ENCODE peak calls at places on chromosomes 5 and 9, in ten cellular contexts. One of them, this sample, is unnamed.

GRCh38 chr5:42982107-42982622 is 58.0 kb downstream of the ANXA2R start:
- DNase-seq in AG04450: no peak
- DNase-seq in T-helper 17 cell: no peak
- DNase-seq in AG09309: no peak
- DNase-seq in ovary: no peak
- DNase-seq in A172: no peak
- DNase-seq in aorta: no peak
- DNase-seq in tibial artery: no peak
- DNase-seq in stimulated activated CD4-positive, alpha-beta T cell treated with anti-CD3 and anti-CD28 coated beads, Interleukin-1b, Interleukin-23, amount 100 ng/mL, for 24 hours: no peak
- DNase-seq in T47D: no peak
- DNase-seq in this sample: peak; percentile 53

GRCh38 chr5:89301572-89302025 is 418.6 kb upstream of the MEF2C start:
- DNase-seq in AG04450: no peak
- DNase-seq in T-helper 17 cell: no peak
- DNase-seq in AG09309: no peak
- DNase-seq in ovary: no peak
- DNase-seq in A172: no peak
- DNase-seq in aorta: no peak
- DNase-seq in tibial artery: no peak
- DNase-seq in stimulated activated CD4-positive, alpha-beta T cell treated with anti-CD3 and anti-CD28 coated beads, Interleukin-1b, Interleukin-23, amount 100 ng/mL, for 24 hours: no peak
- DNase-seq in T47D: no peak
- DNase-seq in this sample: no peak

GRCh38 chr5:173884402-173885053 is 3.6 kb upstream of the CPEB4 start:
- DNase-seq in AG04450: no peak
- DNase-seq in T-helper 17 cell: peak; percentile 31
- DNase-seq in AG09309: no peak
- DNase-seq in ovary: no peak
- DNase-seq in A172: no peak
- DNase-seq in aorta: no peak
- DNase-seq in tibial artery: no peak
- DNase-seq in stimulated activated CD4-positive, alpha-beta T cell treated with anti-CD3 and anti-CD28 coated beads, Interleukin-1b, Interleukin-23, amount 100 ng/mL, for 24 hours: no peak
- DNase-seq in T47D: no peak
- DNase-seq in this sample: no peak

GRCh38 chr5:177111720-177112394 is 21.7 kb upstream of the NSD1 start:
- DNase-seq in AG04450: no peak
- DNase-seq in T-helper 17 cell: peak; percentile 48
- DNase-seq in AG09309: no peak
- DNase-seq in ovary: peak; percentile 69
- DNase-seq in A172: peak; percentile 49
- DNase-seq in aorta: peak; percentile 87
- DNase-seq in tibial artery: no peak
- DNase-seq in stimulated activated CD4-positive, alpha-beta T cell treated with anti-CD3 and anti-CD28 coated beads, Interleukin-1b, Interleukin-23, amount 100 ng/mL, for 24 hours: no peak
- DNase-seq in T47D: peak; percentile 51
- DNase-seq in this sample: peak; percentile 68

GRCh38 chr5:65100846-65101678 is 332.3 kb downstream of the CWC27 start:
- DNase-seq in AG04450: peak; percentile 72
- DNase-seq in T-helper 17 cell: no peak
- DNase-seq in AG09309: peak; percentile 64
- DNase-seq in ovary: peak; percentile 75
- DNase-seq in A172: peak; percentile 77
- DNase-seq in aorta: peak; percentile 85
- DNase-seq in tibial artery: peak; percentile 79
- DNase-seq in stimulated activated CD4-positive, alpha-beta T cell treated with anti-CD3 and anti-CD28 coated beads, Interleukin-1b, Interleukin-23, amount 100 ng/mL, for 24 hours: no peak
- DNase-seq in T47D: peak; percentile 76
- DNase-seq in this sample: peak; percentile 77

GRCh38 chr9:34983209-34983608 is 6.3 kb upstream of the DNAJB5 start:
- DNase-seq in AG04450: no peak
- DNase-seq in T-helper 17 cell: no peak
- DNase-seq in AG09309: no peak
- DNase-seq in ovary: no peak
- DNase-seq in A172: no peak
- DNase-seq in aorta: no peak
- DNase-seq in tibial artery: peak; percentile 40
- DNase-seq in stimulated activated CD4-positive, alpha-beta T cell treated with anti-CD3 and anti-CD28 coated beads, Interleukin-1b, Interleukin-23, amount 100 ng/mL, for 24 hours: no peak
- DNase-seq in T47D: no peak
- DNase-seq in this sample: no peak

GRCh38 chr9:121707477-121708424 is 56.3 kb downstream of the DAB2IP start:
- DNase-seq in AG04450: no peak
- DNase-seq in T-helper 17 cell: no peak
- DNase-seq in AG09309: no peak
- DNase-seq in ovary: no peak
- DNase-seq in A172: no peak
- DNase-seq in aorta: no peak
- DNase-seq in tibial artery: no peak
- DNase-seq in stimulated activated CD4-positive, alpha-beta T cell treated with anti-CD3 and anti-CD28 coated beads, Interleukin-1b, Interleukin-23, amount 100 ng/mL, for 24 hours: no peak
- DNase-seq in T47D: no peak
- DNase-seq in this sample: no peak

GRCh38 chr5:115349001-115349817 is 52.8 kb upstream of the CCDC112 start:
- DNase-seq in AG04450: peak; percentile 54
- DNase-seq in T-helper 17 cell: no peak
- DNase-seq in AG09309: peak; percentile 64
- DNase-seq in ovary: no peak
- DNase-seq in A172: peak; percentile 86
- DNase-seq in aorta: no peak
- DNase-seq in tibial artery: no peak
- DNase-seq in stimulated activated CD4-positive, alpha-beta T cell treated with anti-CD3 and anti-CD28 coated beads, Interleukin-1b, Interleukin-23, amount 100 ng/mL, for 24 hours: no peak
- DNase-seq in T47D: peak; percentile 27
- DNase-seq in this sample: peak; percentile 5

GRCh38 chr5:95317085-95317484 is 32.2 kb upstream of the MCTP1 start:
- DNase-seq in AG04450: no peak
- DNase-seq in T-helper 17 cell: no peak
- DNase-seq in AG09309: no peak
- DNase-seq in ovary: no peak
- DNase-seq in A172: no peak
- DNase-seq in aorta: no peak
- DNase-seq in tibial artery: no peak
- DNase-seq in stimulated activated CD4-positive, alpha-beta T cell treated with anti-CD3 and anti-CD28 coated beads, Interleukin-1b, Interleukin-23, amount 100 ng/mL, for 24 hours: no peak
- DNase-seq in T47D: no peak
- DNase-seq in this sample: no peak

GRCh38 chr5:170076211-170076610 is 29.5 kb upstream of the FOXI1 start:
- DNase-seq in AG04450: no peak
- DNase-seq in T-helper 17 cell: no peak
- DNase-seq in AG09309: no peak
- DNase-seq in ovary: no peak
- DNase-seq in A172: peak; percentile 7
- DNase-seq in aorta: no peak
- DNase-seq in tibial artery: no peak
- DNase-seq in stimulated activated CD4-positive, alpha-beta T cell treated with anti-CD3 and anti-CD28 coated beads, Interleukin-1b, Interleukin-23, amount 100 ng/mL, for 24 hours: no peak
- DNase-seq in T47D: no peak
- DNase-seq in this sample: no peak

GRCh38 chr5:132478498-132478855 is 12.1 kb downstream of the IRF1 start:
- DNase-seq in AG04450: no peak
- DNase-seq in T-helper 17 cell: no peak
- DNase-seq in AG09309: no peak
- DNase-seq in ovary: no peak
- DNase-seq in A172: no peak
- DNase-seq in aorta: no peak
- DNase-seq in tibial artery: no peak
- DNase-seq in stimulated activated CD4-positive, alpha-beta T cell treated with anti-CD3 and anti-CD28 coated beads, Interleukin-1b, Interleukin-23, amount 100 ng/mL, for 24 hours: no peak
- DNase-seq in T47D: no peak
- DNase-seq in this sample: no peak

GRCh38 chr9:27371382-27371781 is 74.4 kb upstream of the EQTN start:
- DNase-seq in AG04450: no peak
- DNase-seq in T-helper 17 cell: no peak
- DNase-seq in AG09309: no peak
- DNase-seq in ovary: no peak
- DNase-seq in A172: peak; percentile 3
- DNase-seq in aorta: no peak
- DNase-seq in tibial artery: no peak
- DNase-seq in stimulated activated CD4-positive, alpha-beta T cell treated with anti-CD3 and anti-CD28 coated beads, Interleukin-1b, Interleukin-23, amount 100 ng/mL, for 24 hours: no peak
- DNase-seq in T47D: peak; percentile 18
- DNase-seq in this sample: no peak

GRCh38 chr5:163943546-163943945 is 438.1 kb downstream of the MAT2B start:
- DNase-seq in AG04450: no peak
- DNase-seq in T-helper 17 cell: no peak
- DNase-seq in AG09309: no peak
- DNase-seq in ovary: no peak
- DNase-seq in A172: no peak
- DNase-seq in aorta: no peak
- DNase-seq in tibial artery: no peak
- DNase-seq in stimulated activated CD4-positive, alpha-beta T cell treated with anti-CD3 and anti-CD28 coated beads, Interleukin-1b, Interleukin-23, amount 100 ng/mL, for 24 hours: no peak
- DNase-seq in T47D: no peak
- DNase-seq in this sample: no peak

GRCh38 chr9:38718148-38718547 is 1.8 kb downstream of the FAM240B start:
- DNase-seq in AG04450: no peak
- DNase-seq in T-helper 17 cell: no peak
- DNase-seq in AG09309: no peak
- DNase-seq in ovary: no peak
- DNase-seq in A172: no peak
- DNase-seq in aorta: no peak
- DNase-seq in tibial artery: no peak
- DNase-seq in stimulated activated CD4-positive, alpha-beta T cell treated with anti-CD3 and anti-CD28 coated beads, Interleukin-1b, Interleukin-23, amount 100 ng/mL, for 24 hours: no peak
- DNase-seq in T47D: no peak
- DNase-seq in this sample: no peak

GRCh38 chr5:1291611-1292080 is 3.2 kb downstream of the TERT start:
- DNase-seq in AG04450: no peak
- DNase-seq in T-helper 17 cell: no peak
- DNase-seq in AG09309: no peak
- DNase-seq in ovary: no peak
- DNase-seq in A172: no peak
- DNase-seq in aorta: no peak
- DNase-seq in tibial artery: no peak
- DNase-seq in stimulated activated CD4-positive, alpha-beta T cell treated with anti-CD3 and anti-CD28 coated beads, Interleukin-1b, Interleukin-23, amount 100 ng/mL, for 24 hours: no peak
- DNase-seq in T47D: no peak
- DNase-seq in this sample: peak; percentile 29

GRCh38 chr5:153565822-153566221 is 75.4 kb downstream of the GRIA1 start:
- DNase-seq in AG04450: no peak
- DNase-seq in T-helper 17 cell: no peak
- DNase-seq in AG09309: peak; percentile 72
- DNase-seq in ovary: no peak
- DNase-seq in A172: no peak
- DNase-seq in aorta: no peak
- DNase-seq in tibial artery: no peak
- DNase-seq in stimulated activated CD4-positive, alpha-beta T cell treated with anti-CD3 and anti-CD28 coated beads, Interleukin-1b, Interleukin-23, amount 100 ng/mL, for 24 hours: no peak
- DNase-seq in T47D: no peak
- DNase-seq in this sample: no peak

GRCh38 chr9:13513262-13513661 is 233.8 kb upstream of the MPDZ start:
- DNase-seq in AG04450: no peak
- DNase-seq in T-helper 17 cell: no peak
- DNase-seq in AG09309: no peak
- DNase-seq in ovary: no peak
- DNase-seq in A172: no peak
- DNase-seq in aorta: no peak
- DNase-seq in tibial artery: no peak
- DNase-seq in stimulated activated CD4-positive, alpha-beta T cell treated with anti-CD3 and anti-CD28 coated beads, Interleukin-1b, Interleukin-23, amount 100 ng/mL, for 24 hours: no peak
- DNase-seq in T47D: no peak
- DNase-seq in this sample: no peak

GRCh38 chr5:90022002-90022710 is 387.4 kb downstream of the CETN3 start:
- DNase-seq in AG04450: no peak
- DNase-seq in T-helper 17 cell: no peak
- DNase-seq in AG09309: no peak
- DNase-seq in ovary: no peak
- DNase-seq in A172: no peak
- DNase-seq in aorta: no peak
- DNase-seq in tibial artery: no peak
- DNase-seq in stimulated activated CD4-positive, alpha-beta T cell treated with anti-CD3 and anti-CD28 coated beads, Interleukin-1b, Interleukin-23, amount 100 ng/mL, for 24 hours: no peak
- DNase-seq in T47D: no peak
- DNase-seq in this sample: no peak

GRCh38 chr5:149157330-149157729 is 16.0 kb downstream of the ABLIM3 start:
- DNase-seq in AG04450: no peak
- DNase-seq in T-helper 17 cell: no peak
- DNase-seq in AG09309: no peak
- DNase-seq in ovary: no peak
- DNase-seq in A172: no peak
- DNase-seq in aorta: no peak
- DNase-seq in tibial artery: no peak
- DNase-seq in stimulated activated CD4-positive, alpha-beta T cell treated with anti-CD3 and anti-CD28 coated beads, Interleukin-1b, Interleukin-23, amount 100 ng/mL, for 24 hours: no peak
- DNase-seq in T47D: no peak
- DNase-seq in this sample: no peak

GRCh38 chr9:68710082-68710481 is 5.0 kb downstream of the PIP5K1B start:
- DNase-seq in AG04450: no peak
- DNase-seq in T-helper 17 cell: no peak
- DNase-seq in AG09309: no peak
- DNase-seq in ovary: no peak
- DNase-seq in A172: no peak
- DNase-seq in aorta: no peak
- DNase-seq in tibial artery: no peak
- DNase-seq in stimulated activated CD4-positive, alpha-beta T cell treated with anti-CD3 and anti-CD28 coated beads, Interleukin-1b, Interleukin-23, amount 100 ng/mL, for 24 hours: no peak
- DNase-seq in T47D: no peak
- DNase-seq in this sample: no peak

GRCh38 chr5:84603557-84604185 is 219.0 kb upstream of the EDIL3 start:
- DNase-seq in AG04450: peak; percentile 74
- DNase-seq in T-helper 17 cell: no peak
- DNase-seq in AG09309: peak; percentile 51
- DNase-seq in ovary: no peak
- DNase-seq in A172: peak; percentile 40
- DNase-seq in aorta: no peak
- DNase-seq in tibial artery: no peak
- DNase-seq in stimulated activated CD4-positive, alpha-beta T cell treated with anti-CD3 and anti-CD28 coated beads, Interleukin-1b, Interleukin-23, amount 100 ng/mL, for 24 hours: no peak
- DNase-seq in T47D: no peak
- DNase-seq in this sample: no peak

GRCh38 chr5:36177715-36178556 is 26.0 kb downstream of the SKP2 start:
- DNase-seq in AG04450: peak; percentile 15
- DNase-seq in T-helper 17 cell: no peak
- DNase-seq in AG09309: no peak
- DNase-seq in ovary: no peak
- DNase-seq in A172: peak; percentile 53
- DNase-seq in aorta: no peak
- DNase-seq in tibial artery: no peak
- DNase-seq in stimulated activated CD4-positive, alpha-beta T cell treated with anti-CD3 and anti-CD28 coated beads, Interleukin-1b, Interleukin-23, amount 100 ng/mL, for 24 hours: no peak
- DNase-seq in T47D: peak; percentile 61
- DNase-seq in this sample: peak; percentile 13

GRCh38 chr9:24009322-24009721 is 183.3 kb upstream of the ELAVL2 start:
- DNase-seq in AG04450: no peak
- DNase-seq in T-helper 17 cell: no peak
- DNase-seq in AG09309: no peak
- DNase-seq in ovary: no peak
- DNase-seq in A172: no peak
- DNase-seq in aorta: no peak
- DNase-seq in tibial artery: no peak
- DNase-seq in stimulated activated CD4-positive, alpha-beta T cell treated with anti-CD3 and anti-CD28 coated beads, Interleukin-1b, Interleukin-23, amount 100 ng/mL, for 24 hours: no peak
- DNase-seq in T47D: no peak
- DNase-seq in this sample: no peak

GRCh38 chr5:53479656-53480473 is 564 bp upstream of the FST start:
- DNase-seq in AG04450: no peak
- DNase-seq in T-helper 17 cell: no peak
- DNase-seq in AG09309: no peak
- DNase-seq in ovary: peak; percentile 54
- DNase-seq in A172: peak; percentile 18
- DNase-seq in aorta: peak; percentile 86
- DNase-seq in tibial artery: peak; percentile 80
- DNase-seq in stimulated activated CD4-positive, alpha-beta T cell treated with anti-CD3 and anti-CD28 coated beads, Interleukin-1b, Interleukin-23, amount 100 ng/mL, for 24 hours: no peak
- DNase-seq in T47D: peak; percentile 37
- DNase-seq in this sample: peak; percentile 77

GRCh38 chr9:101093620-101094019 is 65.1 kb downstream of the PLPPR1 start:
- DNase-seq in AG04450: no peak
- DNase-seq in T-helper 17 cell: no peak
- DNase-seq in AG09309: no peak
- DNase-seq in ovary: no peak
- DNase-seq in A172: peak; percentile 10
- DNase-seq in aorta: no peak
- DNase-seq in tibial artery: no peak
- DNase-seq in stimulated activated CD4-positive, alpha-beta T cell treated with anti-CD3 and anti-CD28 coated beads, Interleukin-1b, Interleukin-23, amount 100 ng/mL, for 24 hours: no peak
- DNase-seq in T47D: no peak
- DNase-seq in this sample: no peak

GRCh38 chr5:1386274-1386717 is 41.4 kb upstream of the CLPTM1L start:
- DNase-seq in AG04450: no peak
- DNase-seq in T-helper 17 cell: peak; percentile 60
- DNase-seq in AG09309: no peak
- DNase-seq in ovary: peak; percentile 57
- DNase-seq in A172: no peak
- DNase-seq in aorta: peak; percentile 80
- DNase-seq in tibial artery: no peak
- DNase-seq in stimulated activated CD4-positive, alpha-beta T cell treated with anti-CD3 and anti-CD28 coated beads, Interleukin-1b, Interleukin-23, amount 100 ng/mL, for 24 hours: peak; percentile 36
- DNase-seq in T47D: peak; percentile 83
- DNase-seq in this sample: peak; percentile 72

GRCh38 chr9:91395553-91396470 is 27.8 kb downstream of the NFIL3 start:
- DNase-seq in AG04450: peak; percentile 47
- DNase-seq in T-helper 17 cell: no peak
- DNase-seq in AG09309: peak; percentile 66
- DNase-seq in ovary: no peak
- DNase-seq in A172: peak; percentile 79
- DNase-seq in aorta: no peak
- DNase-seq in tibial artery: no peak
- DNase-seq in stimulated activated CD4-positive, alpha-beta T cell treated with anti-CD3 and anti-CD28 coated beads, Interleukin-1b, Interleukin-23, amount 100 ng/mL, for 24 hours: no peak
- DNase-seq in T47D: no peak
- DNase-seq in this sample: no peak

GRCh38 chr5:40738502-40738901 is 17.3 kb downstream of the TTC33 start:
- DNase-seq in AG04450: no peak
- DNase-seq in T-helper 17 cell: no peak
- DNase-seq in AG09309: no peak
- DNase-seq in ovary: no peak
- DNase-seq in A172: no peak
- DNase-seq in aorta: no peak
- DNase-seq in tibial artery: no peak
- DNase-seq in stimulated activated CD4-positive, alpha-beta T cell treated with anti-CD3 and anti-CD28 coated beads, Interleukin-1b, Interleukin-23, amount 100 ng/mL, for 24 hours: no peak
- DNase-seq in T47D: no peak
- DNase-seq in this sample: no peak